ENCODE peak calls at places on chromosomes 3 and 15, in seven cellular contexts. N, K, F, P, J, C and S are unnamed samples.

GRCh38 chr3:105836533-105836932 is 32.3 kb downstream of the CBLB start:
- DNase-seq in N (peak; percentile 89), K (peak; percentile 97), F (no peak), P (peak; percentile 71), J (peak; percentile 85), C (no peak), S (no peak)

GRCh38 chr15:87940763-87941162 is 315.8 kb downstream of the NTRK3 start:
- DNase-seq in N (peak; percentile 12), K (no peak), F (no peak), P (no peak), J (peak; percentile 7), C (no peak), S (no peak)

GRCh38 chr3:150443331-150443741 is 35.2 kb downstream of the TSC22D2 start:
- DNase-seq in N (peak; percentile 33), K (peak; percentile 54), F (no peak), P (no peak), J (peak; percentile 34), C (no peak), S (no peak)

GRCh38 chr15:92463826-92464225 is 70.1 kb downstream of the ST8SIA2 start:
- DNase-seq in N (no peak), K (peak; percentile 6), F (no peak), P (no peak), J (no peak), C (no peak), S (no peak)

GRCh38 chr15:43880406-43881184 is 53.8 kb downstream of the WDR76 start:
- DNase-seq in N (peak; percentile 30), K (peak; percentile 38), F (no peak), P (no peak), J (peak; percentile 52), C (no peak), S (no peak)

GRCh38 chr15:68500363-68501317 is 68.7 kb upstream of the ITGA11 start:
- DNase-seq in N (no peak), K (peak; percentile 14), F (no peak), P (no peak), J (no peak), C (no peak), S (no peak)

GRCh38 chr3:52844290-52844985 is 9.6 kb upstream of the MUSTN1 start:
- DNase-seq in N (no peak), K (no peak), F (no peak), P (no peak), J (no peak), C (no peak), S (no peak)

GRCh38 chr3:172082269-172082668 is 42.9 kb downstream of the FNDC3B start:
- DNase-seq in N (peak; percentile 84), K (peak; percentile 99), F (peak; percentile 44), P (peak; percentile 97), J (peak; percentile 87), C (no peak), S (no peak)

GRCh38 chr3:46981932-46982471 is 2.5 kb downstream of the NBEAL2 start:
- DNase-seq in N (no peak), K (no peak), F (no peak), P (no peak), J (no peak), C (peak; percentile 30), S (no peak)

GRCh38 chr3:182183716-182184430 is 472.1 kb downstream of the SOX2 start:
- DNase-seq in N (no peak), K (no peak), F (no peak), P (no peak), J (no peak), C (no peak), S (no peak)
- TF ChIP-seq CTCF in N (no peak), K (no peak), F (no peak), P (no peak), J (no peak), C (no peak), S (no peak)

DNA sequence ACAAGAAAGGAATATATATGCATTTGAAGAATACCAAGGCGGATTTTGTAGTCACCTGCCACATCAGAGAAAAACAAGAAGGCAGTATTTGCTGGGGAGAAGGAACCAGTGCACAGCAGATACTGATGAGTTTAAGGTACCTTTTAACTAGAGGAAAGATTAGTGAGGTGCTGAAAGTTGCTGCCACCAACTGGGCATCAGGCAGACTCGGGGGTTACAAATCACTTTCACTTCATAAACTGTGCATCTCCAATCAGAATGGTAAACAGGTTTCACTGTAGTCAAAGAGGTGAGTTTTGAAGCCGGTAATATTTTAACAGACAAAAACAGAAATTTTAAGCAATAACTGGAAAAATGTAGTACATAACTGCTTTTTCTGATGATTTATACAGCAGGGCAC is 4.1 kb downstream of the FBN1 start:
- DNase-seq in N (peak; percentile 56), K (peak; percentile 65), F (no peak), P (no peak), J (peak; percentile 64), C (no peak), S (no peak)
- H3K4me3 ChIP-seq in N (no peak overlapping the region), K (peak overlapping the region; percentile 81), F (no peak overlapping the region), P (peak overlapping the region; percentile 40), J (peak overlapping the region; percentile 2), C (peak overlapping the region; percentile 36), S (peak overlapping the region; percentile 5)

DNA sequence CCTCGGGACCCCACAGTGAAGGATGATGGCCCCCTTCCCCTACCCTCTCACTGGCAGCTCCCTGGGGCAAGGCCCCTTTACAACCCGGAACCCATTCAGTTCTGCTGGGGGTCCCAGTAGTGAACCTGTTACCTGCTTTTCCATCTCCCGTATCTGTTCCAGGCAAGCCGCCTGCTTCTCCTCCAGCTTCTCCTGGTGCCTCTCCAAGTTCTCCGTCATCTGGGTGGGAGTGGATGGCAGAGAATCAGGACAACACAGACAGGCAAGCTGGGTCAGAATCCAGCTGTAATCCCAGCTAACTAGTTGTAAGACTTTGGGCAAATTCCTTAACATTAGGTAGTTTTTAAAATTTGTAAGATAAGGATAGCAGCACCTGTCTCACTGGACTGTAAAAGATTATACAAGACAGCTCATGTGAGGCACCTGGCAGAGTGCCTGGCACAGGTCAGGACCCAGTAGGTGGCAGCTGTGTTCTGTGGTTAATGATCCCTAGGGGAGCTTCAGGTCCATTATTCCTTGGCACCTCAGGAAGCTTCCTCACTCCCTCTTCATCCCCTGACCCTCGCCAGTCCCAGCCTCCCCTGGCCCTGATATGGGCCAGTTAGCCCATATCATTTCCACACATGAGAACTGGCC is 6.4 kb upstream of the ANKRD63 start:
- DNase-seq in N (no peak), K (no peak), F (no peak), P (no peak), J (no peak), C (no peak), S (no peak)
- TF ChIP-seq CTCF in N (no peak), K (no peak), F (no peak), P (no peak), J (no peak), C (no peak), S (no peak)

GRCh38 chr15:82709081-82709420 is 624 bp downstream of the AP3B2 start:
- DNase-seq in N (no peak), K (no peak), F (no peak), P (no peak), J (peak; percentile 16), C (no peak), S (peak; percentile 35)
- H3K4me3 ChIP-seq in N (peak overlapping the region; percentile 49), K (peak overlapping the region; percentile 37), F (peak overlapping the region; percentile 55), P (peak overlapping the region; percentile 51), J (peak overlapping the region; percentile 46), C (peak overlapping the region; percentile 77), S (peak overlapping the region; percentile 80)